ENCODE peak calls at places on chromosome 12, in nine cellular contexts. L is endothelial cell, Z is RWPE1, E is transverse colon, O is HFFc6, U is anterior cingulate cortex, N is mucosa of descending colon, T is cerebellum, J is KBM-7. I is an unnamed sample.
A peak's percentile ranks its signal among the peaks of the same experiment; 100 is the strongest.

GRCh38 chr12:109111775-109112491 is 4.5 kb upstream of the ACACB start:
- DNase-seq in L (peak; percentile 64), Z (peak; percentile 50), E (peak; percentile 82), O (peak; percentile 28), U (peak; percentile 44), N (peak; percentile 61), T (peak; percentile 60), J (peak; percentile 45), I (peak; percentile 65)

GRCh38 chr12:124379938-124380754 is 85.3 kb downstream of the RFLNA start:
- DNase-seq in L (peak; percentile 59), Z (peak; percentile 71), E (peak; percentile 46), O (peak; percentile 91), U (peak; percentile 64), N (no peak), T (peak; percentile 72), J (peak; percentile 61), I (peak; percentile 60)

GRCh38 chr12:113334786-113335539 is at the start of gene SLC8B1:
- DNase-seq in L (peak; percentile 95), Z (peak; percentile 92), E (peak; percentile 92), O (peak; percentile 48), U (peak; percentile 76), N (peak; percentile 91), T (peak; percentile 95), J (peak; percentile 76), I (peak; percentile 89)

GRCh38 chr12:50440288-50440687 is 39.6 kb downstream of the LARP4 start:
- DNase-seq in L (no peak), Z (no peak), E (no peak), O (no peak), U (no peak), N (no peak), T (no peak), J (no peak), I (no peak)

GRCh38 chr12:3672113-3672509 is 80.8 kb downstream of the CRACR2A start:
- DNase-seq in L (no peak), Z (no peak), E (no peak), O (no peak), U (no peak), N (no peak), T (no peak), J (no peak), I (no peak)

GRCh38 chr12:2384533-2385328 is 331.9 kb downstream of the CACNA1C start:
- DNase-seq in L (no peak), Z (no peak), E (no peak), O (peak; percentile 65), U (no peak), N (no peak), T (no peak), J (no peak), I (no peak)

GRCh38 chr12:88391556-88391955 is 188.7 kb downstream of the KITLG start:
- DNase-seq in L (no peak), Z (peak; percentile 36), E (no peak), O (peak; percentile 82), U (no peak), N (no peak), T (no peak), J (no peak), I (no peak)

GRCh38 chr12:69007858-69008314 is 74.9 kb upstream of the CPM start:
- DNase-seq in L (no peak), Z (peak; percentile 48), E (no peak), O (no peak), U (no peak), N (no peak), T (no peak), J (no peak), I (no peak)

GRCh38 chr12:101501410-101502045 is 26.4 kb downstream of the SPIC start:
- DNase-seq in L (no peak), Z (no peak), E (no peak), O (no peak), U (no peak), N (no peak), T (no peak), J (no peak), I (no peak)

GRCh38 chr12:104423273-104423672 is 33.5 kb upstream of the CHST11 start:
- DNase-seq in L (no peak), Z (no peak), E (no peak), O (no peak), U (no peak), N (no peak), T (no peak), J (no peak), I (no peak)

GRCh38 chr12:25830456-25830855 is 128.0 kb upstream of the RASSF8 start:
- DNase-seq in L (no peak), Z (no peak), E (no peak), O (peak; percentile 82), U (no peak), N (no peak), T (no peak), J (no peak), I (no peak)

I was measured in mucosa of gallbladder.